ENCODE peak calls at places on chromosomes 7 and 10, in five cellular contexts. O is right lobe of liver, K is stomach, J is neural progenitor cell, B is mucosa of descending colon. R is an unnamed sample.

GRCh38 chr10:72419241-72419640 is 64.5 kb upstream of the DNAJB12 start:
- DNase-seq in J (no peak), K (no peak), O (no peak), B (no peak), R (no peak)

GRCh38 chr7:74094224-74095095 is 10.9 kb downstream of the LIMK1 start:
- DNase-seq in J (peak; percentile 70), O (no peak), K (peak; percentile 67), B (peak; percentile 72), R (peak; percentile 92)

GRCh38 chr10:35563266-35563891 is 41.8 kb upstream of the GJD4 start:
- DNase-seq in B (peak; percentile 51), J (peak; percentile 76), O (peak; percentile 68), K (peak; percentile 63), R (peak; percentile 89)

GRCh38 chr7:44145419-44145968 is 4.4 kb upstream of the MYL7 start:
- DNase-seq in B (peak; percentile 15), J (peak; percentile 61), O (peak; percentile 40), K (no peak), R (peak; percentile 26)

GRCh38 chr7:75951506-75951905 is 36.6 kb downstream of the POR start:
- DNase-seq in B (no peak), K (no peak), O (no peak), J (no peak), R (peak; percentile 85)

GRCh38 chr7:137001041-137001440 is 132.6 kb downstream of the CHRM2 start:
- DNase-seq in J (no peak), K (no peak), O (no peak), B (no peak), R (peak; percentile 58)

GRCh38 chr10:485776-486572 is 203.5 kb downstream of the DIP2C start:
- DNase-seq in K (peak; percentile 23), B (no peak), O (peak; percentile 28), J (no peak), R (peak; percentile 22)

GRCh38 chr10:12470719-12471118 is 121.4 kb downstream of the CAMK1D start:
- DNase-seq in K (no peak), J (no peak), B (no peak), O (no peak), R (no peak)

GRCh38 chr10:132618158-132618924 is 80.8 kb downstream of the INPP5A start:
- DNase-seq in B (no peak), O (no peak), J (no peak), K (no peak), R (peak; percentile 37)

GRCh38 chr10:7134448-7134847 is 276.4 kb downstream of the SFMBT2 start:
- DNase-seq in K (no peak), B (no peak), J (no peak), O (no peak), R (no peak)

GRCh38 chr7:119175916-119176627 is 951.6 kb downstream of the ANKRD7 start:
- DNase-seq in B (peak; percentile 70), O (no peak), J (peak; percentile 94), K (peak; percentile 31), R (peak; percentile 80)

GRCh38 chr7:100745184-100745583 is 11.8 kb downstream of the ZAN start:
- DNase-seq in K (peak; percentile 25), B (peak; percentile 12), J (no peak), O (no peak), R (peak; percentile 64)

GRCh38 chr7:56175086-56175760 is 59.0 kb upstream of the NUPR2 start:
- DNase-seq in B (peak; percentile 9), O (peak; percentile 47), K (peak; percentile 26), J (no peak), R (no peak)

GRCh38 chr10:96740579-96741281 is 20.4 kb upstream of the PIK3AP1 start:
- DNase-seq in K (peak; percentile 41), O (peak; percentile 64), B (peak; percentile 32), J (no peak), R (peak; percentile 45)

GRCh38 chr10:131722525-131723264 is 178.1 kb upstream of the PPP2R2D start:
- DNase-seq in O (no peak), J (no peak), B (no peak), K (no peak), R (no peak)

GRCh38 chr10:48505394-48506112 is 99.3 kb downstream of the ARHGAP22 start:
- DNase-seq in O (peak; percentile 35), B (no peak), K (peak; percentile 17), J (no peak), R (no peak)

GRCh38 chr10:48507933-48508830 is 96.7 kb downstream of the ARHGAP22 start:
- DNase-seq in O (peak; percentile 45), J (no peak), K (peak; percentile 29), B (peak; percentile 32), R (no peak)

GRCh38 chr10:48504141-48504885 is 100.6 kb downstream of the ARHGAP22 start:
- DNase-seq in O (peak; percentile 32), J (no peak), K (peak; percentile 23), B (no peak), R (no peak)

GRCh38 chr10:48507494-48507893 is 97.4 kb downstream of the ARHGAP22 start:
- DNase-seq in O (peak; percentile 11), B (no peak), K (no peak), J (no peak), R (no peak)

DNA sequence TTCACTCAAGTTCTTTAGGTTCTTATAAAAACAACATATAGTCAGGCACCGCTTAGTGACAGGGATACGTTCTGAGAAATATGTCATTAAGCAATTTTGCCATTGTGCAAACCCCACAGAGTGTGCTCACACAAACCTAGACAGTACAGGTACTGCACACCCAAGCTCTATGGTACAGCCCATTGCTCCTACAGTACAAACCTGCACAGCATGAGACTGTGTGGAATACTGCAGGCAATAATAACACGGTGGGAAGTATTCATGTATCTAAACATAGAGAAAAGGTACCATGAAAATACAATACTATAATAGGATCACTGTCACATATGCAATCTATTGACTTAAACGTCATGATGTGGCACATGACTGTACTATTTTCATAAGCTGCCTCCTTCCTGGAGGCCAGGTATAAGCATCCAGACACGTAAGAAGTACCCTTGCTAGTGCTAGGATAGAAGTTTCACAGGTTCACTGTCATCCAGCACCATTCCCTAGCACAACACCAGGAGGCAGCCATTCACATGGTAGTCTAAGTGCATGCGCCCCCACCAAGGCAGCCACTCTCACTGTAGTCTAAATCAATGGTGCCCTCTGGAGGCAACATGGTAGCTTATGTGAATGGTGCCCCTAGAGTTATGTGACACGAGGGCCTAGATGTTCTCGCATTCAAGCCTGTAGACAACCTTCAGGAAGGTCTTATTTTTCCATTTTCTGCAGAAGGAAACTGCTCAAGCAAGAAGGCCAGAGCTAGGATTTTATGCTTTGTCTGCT is 98.5 kb downstream of the ARHGAP22 start:
- DNase-seq in J (no peak), K (peak; percentile 24), O (peak; percentile 47), B (peak; percentile 36), R (peak; percentile 74)
- TF ChIP-seq CTCF in J (no peak), K (no peak), O (peak; percentile 47), B (no peak), R (peak; percentile 59)

GRCh38 chr7:6130007-6130587 is 98.9 kb downstream of the ANKRD61 start:
- DNase-seq in B (no peak), O (no peak), J (no peak), K (no peak), R (no peak)

GRCh38 chr7:6128205-6128604 is 97.0 kb downstream of the ANKRD61 start:
- DNase-seq in J (no peak), K (no peak), B (no peak), O (no peak), R (no peak)

GRCh38 chr7:6121141-6121540 is 90.0 kb downstream of the ANKRD61 start:
- DNase-seq in B (no peak), J (no peak), K (no peak), O (no peak), R (peak; percentile 33)

GRCh38 chr7:6123843-6124242 is 92.7 kb downstream of the ANKRD61 start:
- DNase-seq in B (no peak), O (no peak), J (no peak), K (no peak), R (no peak)

GRCh38 chr7:6127129-6127490 is 95.9 kb downstream of the ANKRD61 start:
- DNase-seq in K (no peak), O (no peak), J (no peak), B (no peak), R (no peak)
- H3K4me3 ChIP-seq in K (no peak overlapping the region), O (no peak overlapping the region), J (no peak overlapping the region), B (no peak overlapping the region), R (no peak overlapping the region)

GRCh38 chr7:47775238-47775637 is 173.0 kb downstream of the PKD1L1 start:
- DNase-seq in K (no peak), O (no peak), B (no peak), J (no peak), R (no peak)

GRCh38 chr7:47779341-47779771 is 168.9 kb downstream of the PKD1L1 start:
- DNase-seq in B (no peak), K (no peak), O (no peak), J (no peak), R (no peak)

GRCh38 chr7:47778153-47778661 is 170.1 kb downstream of the PKD1L1 start:
- DNase-seq in B (no peak), O (no peak), J (no peak), K (no peak), R (no peak)

GRCh38 chr7:47776335-47776734 is 171.9 kb downstream of the PKD1L1 start:
- DNase-seq in O (no peak), K (no peak), B (no peak), J (no peak), R (no peak)

DNA sequence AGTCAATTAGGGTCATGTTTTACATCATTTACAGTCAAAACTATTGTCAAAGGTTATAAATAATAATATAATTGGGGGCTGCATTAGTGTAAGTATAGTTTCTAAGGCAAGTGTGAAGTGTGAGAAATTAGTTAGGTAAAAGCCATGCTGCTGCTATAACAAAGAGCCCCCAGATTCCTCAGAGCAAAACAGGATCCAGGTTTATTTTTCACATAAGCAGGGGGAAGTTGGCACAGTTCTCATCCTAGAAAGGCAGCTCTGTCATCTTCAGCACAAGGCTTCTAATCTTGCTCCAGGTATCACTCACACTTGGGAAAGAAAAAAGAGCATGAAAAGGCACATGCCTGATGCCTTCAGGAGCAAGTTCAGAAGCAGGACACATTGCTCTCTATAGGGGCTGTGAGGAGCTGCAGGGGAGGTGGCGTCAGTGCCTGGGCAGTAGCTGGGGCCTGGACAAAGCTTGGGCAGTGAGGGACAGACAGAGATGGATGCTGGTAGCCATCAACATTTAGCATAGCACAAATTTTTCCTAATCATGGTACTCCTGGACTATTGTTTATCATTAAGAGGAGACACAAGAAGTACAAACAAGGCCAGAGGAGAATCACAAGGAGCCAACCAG is 170.6 kb downstream of the PKD1L1 start:
- DNase-seq in O (no peak), K (no peak), J (no peak), B (no peak), R (no peak)
- TF ChIP-seq CTCF in O (no peak), K (no peak), J (no peak), B (no peak), R (no peak)

DNA sequence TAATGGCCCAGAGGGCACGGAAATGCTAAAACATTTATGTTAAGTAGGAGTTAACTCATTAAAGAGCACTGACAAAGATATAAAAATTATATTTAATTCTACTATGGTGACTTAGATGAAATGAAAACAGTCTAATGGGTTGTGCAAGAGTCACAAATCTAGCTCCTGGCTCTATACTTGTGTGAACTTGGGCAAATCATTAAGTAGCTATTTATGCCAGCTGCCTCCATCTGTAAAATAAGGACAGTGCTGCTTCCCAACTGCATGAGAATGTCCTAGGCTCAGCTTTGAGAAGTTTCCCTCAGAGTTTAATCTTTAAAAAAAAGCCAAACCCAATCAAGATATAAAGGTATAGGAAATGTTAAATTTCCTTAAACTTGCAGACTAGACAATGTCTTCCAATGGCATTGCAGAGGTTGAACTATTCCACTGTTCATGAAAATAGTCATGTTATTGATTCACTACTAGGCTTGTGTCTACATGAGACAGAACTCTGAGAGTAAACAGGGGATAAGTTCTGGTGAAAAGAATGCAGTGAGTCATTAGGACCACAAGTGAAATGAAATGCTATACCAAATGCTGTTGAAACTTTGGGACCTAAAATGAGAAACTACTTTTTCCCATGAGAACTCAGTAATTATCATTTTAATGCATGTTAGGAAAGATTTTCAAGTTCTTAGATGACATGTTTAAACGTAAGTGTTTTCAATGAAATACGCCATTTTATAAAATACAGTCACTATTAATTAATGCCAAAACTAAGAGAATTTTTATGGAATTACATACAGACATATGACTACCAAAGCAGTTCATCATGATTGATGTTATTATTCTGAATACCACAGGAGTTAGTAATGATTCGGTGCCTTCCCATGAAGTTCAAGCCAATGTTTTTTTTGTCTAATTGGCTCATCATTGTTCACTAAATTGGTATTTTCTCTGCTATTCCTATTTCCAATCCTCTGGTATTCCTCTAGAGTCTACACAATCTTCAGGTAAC is 84.2 kb downstream of the CDK6 start:
- DNase-seq in O (no peak), J (no peak), K (no peak), B (no peak), R (peak; percentile 96)
- H3K4me3 ChIP-seq in O (no peak overlapping the region), J (no peak overlapping the region), K (no peak overlapping the region), B (no peak overlapping the region), R (no peak overlapping the region)